ENCODE peak calls at places on chromosomes 7 and 10, in nine cellular contexts. W, B, E, S, K, G, Z, R and P are unnamed samples. For H3K4me1, the result is how much of the 10 kb centered on the place peaks cover.

GRCh38 chr10:123559823-123560092 is 106.4 kb upstream of the GPR26 start:
- DNase-seq in W (no peak), B (no peak), E (no peak), S (no peak), K (no peak), G (no peak), Z (no peak), R (no peak), P (no peak)

GRCh38 chr10:33506838-33507661 is 172.6 kb upstream of the NRP1 start:
- DNase-seq in W (no peak), B (peak), E (no peak), S (no peak), K (no peak), G (no peak), Z (no peak), R (peak), P (no peak)

GRCh38 chr10:68096913-68097509 is 12.3 kb upstream of the MYPN start:
- DNase-seq in W (no peak), B (peak), E (no peak), S (no peak), K (no peak), G (peak), Z (no peak), R (peak), P (no peak)

GRCh38 chr10:6030940-6031339 is 31.2 kb downstream of the IL2RA start:
- DNase-seq in W (no peak), B (no peak), E (no peak), S (no peak), K (no peak), G (no peak), Z (no peak), R (no peak), P (no peak)

GRCh38 chr7:21580073-21580521 is 37.3 kb downstream of the DNAH11 start:
- DNase-seq in W (no peak), B (peak), E (no peak), S (no peak), K (no peak), G (peak), Z (no peak), R (peak), P (no peak)

GRCh38 chr7:115618676-115619075 is 411.9 kb downstream of the TFEC start:
- DNase-seq in W (no peak), B (peak), E (no peak), S (no peak), K (no peak), G (peak), Z (no peak), R (peak), P (no peak)

GRCh38 chr7:13278020-13278419 is 590.6 kb downstream of the ARL4A start:
- DNase-seq in W (no peak), B (no peak), E (no peak), S (no peak), K (no peak), G (no peak), Z (no peak), R (no peak), P (no peak)

GRCh38 chr7:37150180-37150579 is 298.5 kb downstream of the ELMO1 start:
- DNase-seq in W (no peak), B (no peak), E (no peak), S (no peak), K (no peak), G (no peak), Z (no peak), R (no peak), P (no peak)

GRCh38 chr7:25716421-25716820 is 435.6 kb upstream of the NFE2L3 start:
- DNase-seq in W (no peak), B (peak), E (no peak), S (no peak), K (no peak), G (peak), Z (peak), R (no peak), P (no peak)

GRCh38 chr10:95359466-95359865 is 68.7 kb upstream of the PDLIM1 start:
- DNase-seq in W (no peak), B (no peak), E (no peak), S (no peak), K (no peak), G (no peak), Z (no peak), R (no peak), P (no peak)
- H3K27ac ChIP-seq in W (no peak), B (no peak), E (no peak), S (no peak), K (no peak), G (no peak), Z (no peak), R (no peak), P (peak)

GRCh38 chr10:60963441-60964256 is 19.7 kb upstream of the RHOBTB1 start:
- DNase-seq in W (no peak), B (peak), E (no peak), S (no peak), K (no peak), G (peak), Z (no peak), R (peak), P (no peak)
- H3K4me3 ChIP-seq in W (no peak), B (peak), E (no peak), S (no peak), K (no peak), G (no peak), Z (no peak), R (no peak), P (no peak)

GRCh38 chr10:122301055-122301810 is 30.1 kb downstream of the BTBD16 start:
- DNase-seq in W (peak), B (peak), E (no peak), S (no peak), K (no peak), G (peak), Z (no peak), R (peak), P (no peak)

GRCh38 chr10:122303271-122304053 is 32.4 kb downstream of the BTBD16 start:
- DNase-seq in W (no peak), B (no peak), E (no peak), S (no peak), K (no peak), G (no peak), Z (no peak), R (no peak), P (no peak)

GRCh38 chr10:122301811-122302115 is 30.7 kb downstream of the BTBD16 start:
- DNase-seq in W (peak), B (no peak), E (no peak), S (no peak), K (no peak), G (no peak), Z (no peak), R (no peak), P (no peak)

GRCh38 chr10:122304054-122304579 is 33.0 kb downstream of the BTBD16 start:
- DNase-seq in W (no peak), B (no peak), E (no peak), S (no peak), K (no peak), G (no peak), Z (no peak), R (no peak), P (no peak)

GRCh38 chr10:122302315-122302714 is 31.2 kb downstream of the BTBD16 start:
- DNase-seq in W (no peak), B (no peak), E (no peak), S (no peak), K (no peak), G (no peak), Z (no peak), R (no peak), P (no peak)
- H3K4me1 ChIP-seq in W (under half), B (under half), E (under half), S (under half), K (under half), G (under half), Z (under half), R (under half), P (under half)

GRCh38 chr7:90726623-90727022 is 130.5 kb downstream of the CDK14 start:
- DNase-seq in W (no peak), B (peak), E (no peak), S (no peak), K (no peak), G (peak), Z (no peak), R (peak), P (no peak)

GRCh38 chr7:90727412-90727811 is 131.3 kb downstream of the CDK14 start:
- DNase-seq in W (no peak), B (no peak), E (no peak), S (no peak), K (no peak), G (peak), Z (no peak), R (peak), P (no peak)

GRCh38 chr7:90723866-90724265 is 127.7 kb downstream of the CDK14 start:
- DNase-seq in W (no peak), B (no peak), E (peak), S (no peak), K (no peak), G (no peak), Z (no peak), R (no peak), P (no peak)

GRCh38 chr7:90726120-90726519 is 130.0 kb downstream of the CDK14 start:
- DNase-seq in W (no peak), B (peak), E (no peak), S (no peak), K (no peak), G (peak), Z (no peak), R (peak), P (no peak)

DNA sequence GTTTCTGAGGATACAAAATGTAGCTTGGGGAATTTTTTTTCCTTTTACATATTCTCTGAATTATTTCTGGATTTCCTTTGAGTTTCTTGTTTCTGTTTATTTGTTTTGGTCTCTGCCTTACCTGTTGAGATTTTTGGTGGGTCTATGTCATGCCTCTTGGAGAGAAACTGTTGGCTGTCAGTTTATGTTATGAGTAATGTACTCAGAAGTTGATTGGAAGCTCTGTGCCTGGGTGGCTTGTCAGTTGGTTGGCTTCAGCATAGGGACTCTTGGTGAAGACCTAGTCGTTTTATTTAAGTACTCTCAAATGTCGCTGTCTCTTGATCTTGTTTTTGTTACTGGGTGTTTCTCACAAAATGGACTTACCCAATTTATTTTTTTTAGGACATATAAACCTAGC is 132.4 kb downstream of the CDK14 start:
- DNase-seq in W (no peak), B (no peak), E (peak), S (no peak), K (no peak), G (no peak), Z (no peak), R (no peak), P (no peak)
- H3K27ac ChIP-seq in W (no peak), B (no peak), E (peak), S (no peak), K (no peak), G (no peak), Z (no peak), R (no peak), P (no peak)

GRCh38 chr7:93981480-93981874 is 22.7 kb downstream of the BET1 start:
- DNase-seq in W (no peak), B (no peak), E (no peak), S (no peak), K (no peak), G (no peak), Z (no peak), R (no peak), P (no peak)

GRCh38 chr7:93977551-93977950 is 26.6 kb downstream of the BET1 start:
- DNase-seq in W (no peak), B (no peak), E (no peak), S (no peak), K (no peak), G (no peak), Z (no peak), R (no peak), P (no peak)

GRCh38 chr7:93985101-93985500 is 19.1 kb downstream of the BET1 start:
- DNase-seq in W (no peak), B (peak), E (no peak), S (no peak), K (no peak), G (no peak), Z (no peak), R (no peak), P (no peak)

DNA sequence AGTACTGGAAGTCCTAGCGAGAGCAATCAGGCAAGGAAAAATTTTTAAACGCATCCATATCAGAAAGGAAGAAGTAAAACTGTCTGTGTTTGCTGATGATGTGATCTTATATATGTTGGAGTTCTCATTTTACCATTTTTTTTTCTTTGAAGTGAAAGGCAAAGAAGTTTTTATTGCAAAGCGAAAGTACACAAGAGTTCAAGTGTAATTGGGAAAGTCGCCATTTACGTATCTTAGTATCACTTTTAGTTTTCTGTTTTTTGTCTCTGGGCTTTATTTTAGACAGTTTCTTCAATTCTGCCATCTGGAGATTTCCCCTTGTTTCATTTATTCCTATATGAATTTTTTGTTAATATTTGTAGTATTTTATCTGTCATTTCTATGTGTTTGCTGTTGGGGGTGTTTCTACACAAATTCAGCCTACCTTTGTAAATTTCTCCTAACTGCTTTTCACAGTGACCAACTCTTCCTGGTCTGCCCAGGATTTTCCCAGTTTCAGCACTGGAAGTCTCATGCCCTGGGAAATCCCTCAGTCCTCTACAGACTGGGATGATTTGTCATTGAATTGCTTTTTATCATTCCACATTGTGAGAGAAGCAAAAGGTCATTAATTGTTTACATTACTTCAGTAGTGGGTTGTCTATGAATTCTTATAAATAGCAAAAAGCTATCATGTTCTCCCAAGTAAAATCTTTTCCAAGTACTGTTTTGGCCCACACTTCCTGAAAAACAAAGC is 23.2 kb downstream of the BET1 start:
- DNase-seq in W (no peak), B (no peak), E (no peak), S (no peak), K (no peak), G (peak), Z (no peak), R (no peak), P (no peak)
- H3K4me3 ChIP-seq in W (no peak), B (no peak), E (peak), S (no peak), K (no peak), G (no peak), Z (no peak), R (no peak), P (no peak)

GRCh38 chr7:27175626-27176342 is 1.7 kb upstream of the HOXA10 start:
- DNase-seq in W (no peak), B (peak), E (no peak), S (no peak), K (no peak), G (no peak), Z (peak), R (no peak), P (peak)
- H3K4me1 ChIP-seq in W (under half), B (under half), E (under half), S (under half), K (under half), G (under half), Z (under half), R (under half), P (under half)

GRCh38 chr7:149771199-149771636 is 2.2 kb downstream of the ZNF467 start:
- DNase-seq in W (peak), B (no peak), E (no peak), S (no peak), K (no peak), G (no peak), Z (peak), R (no peak), P (no peak)
- H3K27ac ChIP-seq in W (no peak), B (no peak), E (no peak), S (no peak), K (peak), G (no peak), Z (peak), R (no peak), P (no peak)

DNA sequence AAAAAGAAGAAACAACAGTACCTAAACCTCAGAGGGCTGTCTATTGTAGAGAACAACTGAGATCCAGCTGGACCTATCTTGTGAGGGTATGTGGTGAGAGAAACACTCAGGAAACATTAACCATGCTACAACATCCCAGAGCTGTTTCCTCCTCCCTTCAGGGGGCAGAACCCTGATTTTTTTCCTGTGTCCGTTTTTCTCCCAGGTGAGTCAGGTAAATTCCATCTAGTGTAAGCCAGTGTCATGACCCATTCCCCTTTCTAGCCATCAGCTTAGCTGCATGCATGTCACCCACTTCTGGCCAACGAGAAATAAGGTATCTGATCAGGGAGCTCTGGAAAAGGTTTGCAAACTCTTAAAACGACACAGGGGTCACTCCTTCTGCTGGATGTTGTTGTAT is 103.8 kb downstream of the DNMBP start:
- DNase-seq in W (no peak), B (no peak), E (no peak), S (no peak), K (no peak), G (no peak), Z (no peak), R (no peak), P (no peak)
- H3K4me3 ChIP-seq in W (no peak), B (no peak), E (no peak), S (no peak), K (no peak), G (no peak), Z (no peak), R (no peak), P (no peak)